ENCODE peak calls at places on chromosomes 4 and X, in ten cellular contexts. R, U, A, Z, V, W, D, P, L and O are unnamed samples.

GRCh38 chrX:102746134-102746584 is 25.6 kb downstream of the GPRASP3 start:
- DNase-seq in R (peak; percentile 35), U (peak; percentile 10), A (peak; percentile 10), Z (no peak), V (peak; percentile 54), W (peak; percentile 34), D (no peak), P (peak; percentile 34), L (peak; percentile 5), O (peak; percentile 8)

GRCh38 chrX:45003080-45003479 is 130.1 kb downstream of the KDM6A start:
- DNase-seq in R (no peak), U (no peak), A (no peak), Z (no peak), V (no peak), W (no peak), D (no peak), P (no peak), L (no peak), O (no peak)

GRCh38 chr4:37279894-37280592 is 35.5 kb downstream of the NWD2 start:
- DNase-seq in R (no peak), U (no peak), A (peak; percentile 8), Z (no peak), V (no peak), W (no peak), D (peak; percentile 64), P (no peak), L (no peak), O (no peak)

GRCh38 chr4:53575552-53575951 is 15.7 kb downstream of the LNX1 start:
- DNase-seq in R (no peak), U (no peak), A (no peak), Z (no peak), V (no peak), W (no peak), D (no peak), P (no peak), L (no peak), O (no peak)

GRCh38 chr4:169663894-169664293 is 43.5 kb downstream of the CLCN3 start:
- DNase-seq in R (no peak), U (peak; percentile 31), A (peak; percentile 29), Z (no peak), V (no peak), W (no peak), D (no peak), P (no peak), L (no peak), O (no peak)

GRCh38 chr4:38931125-38931524 is 63.5 kb downstream of the FAM114A1 start:
- DNase-seq in R (no peak), U (no peak), A (no peak), Z (no peak), V (no peak), W (no peak), D (no peak), P (no peak), L (no peak), O (no peak)

GRCh38 chrX:125826774-125827451 is 339.2 kb downstream of the DCAF12L2 start:
- DNase-seq in R (no peak), U (no peak), A (no peak), Z (no peak), V (no peak), W (no peak), D (no peak), P (no peak), L (no peak), O (no peak)

GRCh38 chrX:100731441-100732281 is at the start of gene SYTL4:
- DNase-seq in R (peak; percentile 25), U (peak; percentile 9), A (peak; percentile 5), Z (no peak), V (peak; percentile 46), W (peak; percentile 24), D (peak; percentile 15), P (peak; percentile 37), L (peak; percentile 49), O (no peak)

GRCh38 chrX:13875572-13875971 is 58.7 kb upstream of the GPM6B start:
- DNase-seq in R (no peak), U (no peak), A (no peak), Z (no peak), V (no peak), W (no peak), D (no peak), P (no peak), L (no peak), O (no peak)

GRCh38 chr4:64016893-64017292 is 392.4 kb downstream of the TECRL start:
- DNase-seq in R (no peak), U (no peak), A (no peak), Z (no peak), V (no peak), W (no peak), D (no peak), P (no peak), L (no peak), O (no peak)

GRCh38 chrX:44039556-44039955 is 66.4 kb upstream of the NDP start:
- DNase-seq in R (no peak), U (no peak), A (no peak), Z (no peak), V (no peak), W (no peak), D (no peak), P (no peak), L (no peak), O (no peak)

GRCh38 chr4:110087116-110087708 is 111.2 kb downstream of the ELOVL6 start:
- DNase-seq in R (no peak), U (peak; percentile 90), A (peak; percentile 76), Z (peak; percentile 47), V (no peak), W (no peak), D (peak; percentile 81), P (no peak), L (no peak), O (no peak)

GRCh38 chrX:8657883-8658282 is 74.1 kb downstream of the ANOS1 start:
- DNase-seq in R (no peak), U (no peak), A (no peak), Z (no peak), V (no peak), W (no peak), D (no peak), P (no peak), L (no peak), O (no peak)

GRCh38 chrX:940691-941090 is 271.8 kb downstream of the CRLF2 start:
- DNase-seq in R (no peak), U (no peak), A (no peak), Z (no peak), V (no peak), W (no peak), D (no peak), P (no peak), L (no peak), O (no peak)

GRCh38 chr4:146153964-146154536 is 21.5 kb upstream of the LSM6 start:
- DNase-seq in R (no peak), U (no peak), A (no peak), Z (no peak), V (no peak), W (no peak), D (no peak), P (no peak), L (no peak), O (no peak)

GRCh38 chr4:168076989-168077725 is 15.2 kb upstream of the ANXA10 start:
- DNase-seq in R (peak; percentile 31), U (peak; percentile 89), A (peak; percentile 80), Z (peak; percentile 19), V (no peak), W (peak; percentile 24), D (peak; percentile 76), P (peak; percentile 75), L (peak; percentile 80), O (peak; percentile 34)

GRCh38 chr4:156295676-156296075 is 342.0 kb upstream of the CTSO start:
- DNase-seq in R (no peak), U (peak; percentile 45), A (peak; percentile 66), Z (no peak), V (no peak), W (no peak), D (peak; percentile 17), P (no peak), L (no peak), O (no peak)

GRCh38 chrX:15059488-15059887 is 186.3 kb downstream of the MOSPD2 start:
- DNase-seq in R (no peak), U (no peak), A (no peak), Z (no peak), V (no peak), W (no peak), D (no peak), P (no peak), L (no peak), O (no peak)
- TF ChIP-seq CTCF in R (no peak), U (no peak), A (peak; percentile 16), Z (peak; percentile 29), V (no peak), W (no peak), D (no peak), P (no peak), L (no peak), O (no peak)

GRCh38 chr4:173237152-173237551 is 68.5 kb downstream of the GALNT7 start:
- DNase-seq in R (no peak), U (peak; percentile 15), A (no peak), Z (no peak), V (no peak), W (no peak), D (no peak), P (no peak), L (no peak), O (no peak)
- TF ChIP-seq CTCF in R (no peak), U (no peak), A (no peak), Z (no peak), V (no peak), W (no peak), D (no peak), P (no peak), L (no peak), O (no peak)

DNA sequence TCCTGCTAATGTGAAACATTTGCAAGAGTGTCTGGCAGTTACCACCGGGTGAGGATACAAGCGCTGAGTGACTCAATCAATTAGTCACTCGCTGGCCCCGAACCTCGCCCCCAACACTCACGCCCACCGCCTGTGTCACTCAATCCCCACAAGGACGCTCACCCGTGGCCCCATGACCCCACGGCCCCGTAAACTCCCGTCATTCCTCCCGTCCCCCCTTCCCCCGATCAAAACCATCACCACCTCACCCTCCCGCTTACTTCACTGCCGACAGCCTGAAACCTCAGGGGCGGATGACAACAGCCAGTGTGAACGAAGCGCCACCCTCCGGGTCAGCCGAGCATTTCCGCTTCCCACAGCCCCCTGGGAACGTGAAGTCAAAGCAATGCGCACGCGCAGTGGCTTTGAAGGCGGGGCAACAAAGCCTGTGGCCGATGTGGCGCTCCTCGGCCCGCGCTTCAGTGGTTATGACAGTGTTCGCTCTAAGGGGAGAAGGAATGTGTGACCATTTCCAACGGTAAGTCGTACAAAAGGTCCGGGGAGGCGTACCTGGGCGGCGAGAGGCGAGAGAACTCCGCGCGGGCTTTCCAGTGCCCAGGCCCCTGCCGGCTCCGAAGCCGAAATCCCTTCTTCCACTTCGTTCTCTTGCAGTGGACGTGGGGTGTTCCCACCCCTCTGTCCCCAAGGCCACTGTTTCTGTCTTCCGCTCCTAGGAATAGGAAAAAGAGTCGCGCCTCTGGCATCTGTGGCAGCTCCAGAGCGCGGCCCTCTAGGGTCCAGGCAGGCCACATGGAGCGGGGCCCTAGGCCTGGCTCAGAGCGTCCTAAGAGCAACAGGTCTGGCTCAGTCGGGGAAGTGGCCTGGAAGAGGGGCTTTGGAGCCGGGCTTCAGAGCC is at the start of gene ZNF674:
- DNase-seq in R (peak; percentile 92), U (peak; percentile 93), A (peak; percentile 91), Z (peak; percentile 79), V (peak; percentile 94), W (peak; percentile 90), D (peak; percentile 91), P (peak; percentile 93), L (peak; percentile 91), O (peak; percentile 81)
- TF ChIP-seq CTCF in R (peak; percentile 22), U (no peak), A (peak; percentile 38), Z (peak; percentile 31), V (peak; percentile 40), W (peak; percentile 45), D (peak; percentile 17), P (no peak), L (no peak), O (no peak)

GRCh38 chr4:82469776-82470345 is 39.5 kb downstream of the ENOPH1 start:
- DNase-seq in R (no peak), U (peak; percentile 79), A (peak; percentile 34), Z (peak; percentile 4), V (no peak), W (no peak), D (no peak), P (no peak), L (no peak), O (no peak)
- TF ChIP-seq CTCF in R (no peak), U (no peak), A (no peak), Z (no peak), V (no peak), W (no peak), D (no peak), P (no peak), L (no peak), O (no peak)